ENCODE peak calls at places on chromosomes 12 and 14, in five cellular contexts. P, J, Z, Y and X are unnamed samples.
A peak's percentile ranks its signal among the peaks of the same experiment; 100 is the strongest.

GRCh38 chr12:132178801-132179401 is 34.6 kb downstream of the NOC4L start:
- DNase-seq in P (no peak), J (peak; percentile 1), Z (peak; percentile 44), Y (no peak), X (no peak)

GRCh38 chr12:50087159-50087558 is 2.0 kb downstream of the SMARCD1 start:
- DNase-seq in P (no peak), J (no peak), Z (no peak), Y (no peak), X (no peak)

GRCh38 chr14:83096092-83096491 is 1562.4 kb upstream of the SEL1L start:
- DNase-seq in P (no peak), J (no peak), Z (no peak), Y (no peak), X (no peak)

GRCh38 chr12:54390668-54391551 is 6.4 kb upstream of the ZNF385A start:
- DNase-seq in P (peak; percentile 67), J (peak; percentile 60), Z (peak; percentile 95), Y (no peak), X (no peak)

GRCh38 chr14:91125271-91125661 is 11.4 kb downstream of the DGLUCY start:
- DNase-seq in P (no peak), J (no peak), Z (no peak), Y (no peak), X (no peak)

GRCh38 chr14:94671870-94672444 is 59.8 kb downstream of the SERPINA3 start:
- DNase-seq in P (peak; percentile 65), J (no peak), Z (no peak), Y (no peak), X (no peak)

GRCh38 chr14:91409991-91410401 is 7.6 kb downstream of the CCDC88C start:
- DNase-seq in P (no peak), J (no peak), Z (no peak), Y (no peak), X (no peak)

GRCh38 chr14:99274346-99275221 is 2.6 kb upstream of the BCL11B start:
- DNase-seq in P (peak; percentile 52), J (peak; percentile 77), Z (peak; percentile 96), Y (no peak), X (peak; percentile 89)

GRCh38 chr14:103141117-103141796 is 18.0 kb downstream of the TNFAIP2 start:
- DNase-seq in P (peak; percentile 73), J (no peak), Z (peak; percentile 97), Y (peak; percentile 51), X (peak; percentile 42)

GRCh38 chr12:52036587-52037171 is 14.6 kb upstream of the NR4A1 start:
- DNase-seq in P (peak; percentile 95), J (peak; percentile 55), Z (peak; percentile 84), Y (peak; percentile 82), X (peak; percentile 78)

GRCh38 chr14:89042021-89042420 is 217.6 kb downstream of the TTC8 start:
- DNase-seq in P (no peak), J (no peak), Z (no peak), Y (no peak), X (no peak)

GRCh38 chr12:114311966-114312365 is 94.0 kb downstream of the TBX5 start:
- DNase-seq in P (no peak), J (no peak), Z (no peak), Y (no peak), X (peak; percentile 80)

GRCh38 chr14:55430024-55430690 is 10.3 kb downstream of the TBPL2 start:
- DNase-seq in P (peak; percentile 59), J (peak; percentile 95), Z (peak; percentile 92), Y (peak; percentile 43), X (peak; percentile 82)

GRCh38 chr14:106436310-106436905 is 910.0 kb downstream of the TMEM121 start:
- DNase-seq in P (peak; percentile 35), J (no peak), Z (peak; percentile 39), Y (peak; percentile 54), X (no peak)

GRCh38 chr12:102120886-102121285 is 903 bp downstream of the PARPBP start:
- DNase-seq in P (no peak), J (peak; percentile 42), Z (peak; percentile 25), Y (no peak), X (peak; percentile 29)

GRCh38 chr14:60250318-60251035 is 1.5 kb downstream of the PPM1A start:
- DNase-seq in P (peak; percentile 37), J (peak; percentile 45), Z (peak; percentile 23), Y (no peak), X (peak; percentile 12)

GRCh38 chr14:75879031-75879430 is 102.8 kb downstream of the TGFB3 start:
- DNase-seq in P (no peak), J (peak; percentile 96), Z (no peak), Y (no peak), X (peak; percentile 85)

GRCh38 chr14:100321473-100322137 is 1.5 kb upstream of the SLC25A47 start:
- DNase-seq in P (no peak), J (no peak), Z (no peak), Y (no peak), X (no peak)

GRCh38 chr12:127760996-127761395 is 506.0 kb upstream of the TMEM132C start:
- DNase-seq in P (no peak), J (no peak), Z (no peak), Y (no peak), X (no peak)

GRCh38 chr12:56804684-56805083 is 41.6 kb downstream of the HSD17B6 start:
- DNase-seq in P (peak; percentile 45), J (no peak), Z (no peak), Y (no peak), X (no peak)

GRCh38 chr12:92987846-92988621 is 58.9 kb upstream of the EEA1 start:
- DNase-seq in P (peak; percentile 15), J (no peak), Z (peak; percentile 16), Y (peak; percentile 32), X (no peak)

GRCh38 chr12:113368331-113368730 is 9.9 kb downstream of the PLBD2 start:
- DNase-seq in P (no peak), J (no peak), Z (no peak), Y (no peak), X (no peak)

GRCh38 chr12:105611340-105611739 is 280.8 kb downstream of the C12orf75 start:
- DNase-seq in P (no peak), J (no peak), Z (no peak), Y (no peak), X (no peak)

GRCh38 chr12:4829161-4829792 is 80.4 kb upstream of the KCNA1 start:
- DNase-seq in P (no peak), J (no peak), Z (no peak), Y (no peak), X (no peak)

GRCh38 chr14:28571636-28572035 is 195.0 kb upstream of the FOXG1 start:
- DNase-seq in P (no peak), J (peak; percentile 93), Z (no peak), Y (no peak), X (no peak)

GRCh38 chr14:90399541-90400444 is 3.0 kb downstream of the CALM1 start:
- DNase-seq in P (peak; percentile 96), J (peak; percentile 85), Z (peak; percentile 97), Y (peak; percentile 87), X (peak; percentile 91)

GRCh38 chr12:117986705-117987469 is 18.1 kb upstream of the KSR2 start:
- DNase-seq in P (no peak), J (peak; percentile 88), Z (no peak), Y (no peak), X (peak; percentile 63)

GRCh38 chr12:107133462-107133861 is 40.1 kb upstream of the CRY1 start:
- DNase-seq in P (no peak), J (no peak), Z (no peak), Y (no peak), X (no peak)

GRCh38 chr12:80551897-80552296 is 107.9 kb downstream of the PTPRQ start:
- DNase-seq in P (no peak), J (peak; percentile 96), Z (no peak), Y (no peak), X (peak; percentile 95)

GRCh38 chr12:53279888-53280498 is 11.9 kb downstream of the ESPL1 start:
- DNase-seq in P (no peak), J (no peak), Z (no peak), Y (no peak), X (no peak)

GRCh38 chr14:39704581-39704980 is 272.3 kb upstream of the FBXO33 start:
- DNase-seq in P (no peak), J (no peak), Z (no peak), Y (no peak), X (no peak)
- TF ChIP-seq CTCF in P (no peak), J (no peak), Z (no peak), Y (no peak), X (no peak)

GRCh38 chr12:2963760-2964292 is 4.6 kb downstream of the TEAD4 start:
- DNase-seq in P (no peak), J (no peak), Z (peak; percentile 81), Y (no peak), X (no peak)
- H3K4me3 ChIP-seq in P (no peak overlapping the region), J (no peak overlapping the region), Z (peak overlapping the region; percentile 57), Y (no peak overlapping the region), X (no peak overlapping the region)

DNA sequence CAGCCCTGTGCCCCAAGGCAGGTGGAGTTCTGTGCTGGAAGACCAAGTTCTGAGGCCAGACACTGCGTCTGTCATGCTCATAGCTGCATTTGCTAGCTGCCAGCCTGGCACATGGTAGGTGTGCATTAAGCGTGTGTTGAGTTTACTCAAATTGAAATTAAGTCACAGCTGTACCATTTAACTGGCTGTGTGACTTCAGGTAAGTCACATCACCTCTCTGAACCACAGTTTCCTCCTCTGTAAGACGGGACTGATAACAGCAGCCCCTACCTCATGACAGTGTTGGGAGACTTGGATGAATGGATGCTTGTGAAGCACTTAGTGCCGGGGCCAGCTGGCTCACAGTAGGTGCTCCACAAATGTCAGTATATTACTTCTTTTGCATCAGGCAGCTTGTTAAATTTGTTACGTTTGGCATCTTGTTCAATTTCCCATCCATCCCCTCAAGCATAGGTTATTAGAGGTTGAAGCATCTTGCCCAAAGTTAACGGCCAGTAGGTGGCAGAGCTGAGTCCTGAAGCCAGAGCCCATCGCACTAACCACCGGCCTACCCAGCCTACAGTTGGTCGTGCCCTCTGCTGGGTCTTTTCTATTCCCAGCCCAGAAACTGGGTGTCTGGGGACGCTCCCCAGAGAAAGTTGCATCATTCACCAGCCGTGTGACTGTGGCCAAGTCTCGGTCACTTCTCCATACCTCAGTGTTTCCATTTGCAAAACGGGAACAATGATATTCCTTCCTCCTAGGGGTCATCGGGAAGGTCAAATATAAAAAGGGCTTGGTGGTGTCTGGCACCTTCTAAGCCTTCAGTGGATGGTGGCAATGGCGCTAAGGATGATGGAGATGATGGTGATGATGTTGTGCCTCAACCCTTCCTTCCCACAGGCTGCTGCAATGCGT is 4.5 kb downstream of the DAO start:
- DNase-seq in P (peak; percentile 75), J (peak; percentile 26), Z (peak; percentile 82), Y (peak; percentile 58), X (peak; percentile 4)
- TF ChIP-seq CTCF in P (peak; percentile 59), J (peak; percentile 71), Z (peak; percentile 81), Y (peak; percentile 37), X (peak; percentile 57)

GRCh38 chr12:6215932-6216494 is 15.8 kb downstream of the CD9 start:
- DNase-seq in P (peak; percentile 81), J (peak; percentile 100), Z (peak; percentile 67), Y (peak; percentile 92), X (peak; percentile 97)
- H3K4me3 ChIP-seq in P (no peak overlapping the region), J (no peak overlapping the region), Z (peak overlapping the region; percentile 27), Y (no peak overlapping the region), X (no peak overlapping the region)

GRCh38 chr14:59190372-59190771 is 1.9 kb downstream of the DAAM1 start:
- DNase-seq in P (peak; percentile 20), J (no peak), Z (peak; percentile 75), Y (no peak), X (peak; percentile 20)
- TF ChIP-seq CTCF in P (no peak), J (peak; percentile 2), Z (peak; percentile 34), Y (no peak), X (peak; percentile 38)